ENCODE peak calls at places on chromosomes 5 and 9, in four cellular contexts. P is fibroblast of pulmonary artery, W is AG09319, C is fibroblast of lung. O is an unnamed sample.

GRCh38 chr5:172133359-172134029 is 54.5 kb downstream of the STK10 start:
- DNase-seq in P (peak), W (peak), C (peak), O (no peak)

GRCh38 chr9:107708786-107709185 is 219.2 kb upstream of the KLF4 start:
- DNase-seq in P (no peak), W (no peak), C (no peak), O (no peak)

GRCh38 chr9:727767-728166 is 113.7 kb upstream of the DMRT1 start:
- DNase-seq in P (no peak), W (no peak), C (no peak), O (no peak)

GRCh38 chr5:55920784-55921183 is 69.6 kb downstream of the IL31RA start:
- DNase-seq in P (peak), W (no peak), C (no peak), O (peak)

GRCh38 chr9:22052376-22052945 is 43.4 kb upstream of the CDKN2B start:
- DNase-seq in P (peak), W (peak), C (peak), O (peak)

GRCh38 chr5:61569353-61569752 is 237.3 kb downstream of the ZSWIM6 start:
- DNase-seq in P (no peak), W (no peak), C (no peak), O (no peak)

GRCh38 chr9:91101598-91102168 is 260.0 kb downstream of the AUH start:
- DNase-seq in P (no peak), W (no peak), C (no peak), O (no peak)

GRCh38 chr9:35736201-35736633 is 3.8 kb downstream of the CREB3 start:
- DNase-seq in P (peak), W (peak), C (peak), O (peak)

GRCh38 chr5:109035470-109035869 is 287.8 kb downstream of the FER start:
- DNase-seq in P (no peak), W (no peak), C (no peak), O (no peak)

GRCh38 chr5:43174586-43174985 is 17.4 kb upstream of the NIM1K start:
- DNase-seq in P (no peak), W (no peak), C (no peak), O (no peak)

GRCh38 chr5:150186137-150186536 is 3.7 kb upstream of the SLC6A7 start:
- DNase-seq in P (no peak), W (no peak), C (no peak), O (no peak)

GRCh38 chr9:136098844-136099243 is 3.8 kb upstream of the NACC2 start:
- DNase-seq in P (peak), W (no peak), C (no peak), O (no peak)

GRCh38 chr9:34929506-34930102 is 28.5 kb upstream of the PHF24 start:
- DNase-seq in P (peak), W (no peak), C (peak), O (peak)

GRCh38 chr5:78162253-78162862 is 132.1 kb downstream of the AP3B1 start:
- DNase-seq in P (peak), W (no peak), C (peak), O (peak)

GRCh38 chr5:1847611-1848010 is 35.1 kb downstream of the IRX4 start:
- DNase-seq in P (no peak), W (no peak), C (no peak), O (no peak)

GRCh38 chr5:103264529-103264928 is 6.0 kb downstream of the MACIR start:
- DNase-seq in P (no peak), W (no peak), C (no peak), O (no peak)

GRCh38 chr5:16483361-16483760 is 17.8 kb upstream of the ZNF622 start:
- DNase-seq in P (no peak), W (no peak), C (no peak), O (no peak)

GRCh38 chr5:149757186-149757950 is 27.3 kb downstream of the PPARGC1B start:
- DNase-seq in P (no peak), W (no peak), C (no peak), O (no peak)

GRCh38 chr5:38515648-38516047 is 40.8 kb downstream of the LIFR start:
- DNase-seq in P (peak), W (no peak), C (peak), O (no peak)

GRCh38 chr9:33498387-33498786 is 24.7 kb upstream of the NOL6 start:
- DNase-seq in P (peak), W (no peak), C (no peak), O (no peak)

GRCh38 chr9:133359420-133360175 is 3.2 kb downstream of the SURF2 start:
- DNase-seq in P (no peak), W (no peak), C (no peak), O (no peak)

GRCh38 chr9:97057651-97058050 is 18.7 kb upstream of the CTSV start:
- DNase-seq in P (no peak), W (no peak), C (no peak), O (no peak)

GRCh38 chr9:37574996-37575395 is 1.2 kb downstream of the FBXO10 start:
- DNase-seq in P (no peak), W (no peak), C (peak), O (no peak)

DNA sequence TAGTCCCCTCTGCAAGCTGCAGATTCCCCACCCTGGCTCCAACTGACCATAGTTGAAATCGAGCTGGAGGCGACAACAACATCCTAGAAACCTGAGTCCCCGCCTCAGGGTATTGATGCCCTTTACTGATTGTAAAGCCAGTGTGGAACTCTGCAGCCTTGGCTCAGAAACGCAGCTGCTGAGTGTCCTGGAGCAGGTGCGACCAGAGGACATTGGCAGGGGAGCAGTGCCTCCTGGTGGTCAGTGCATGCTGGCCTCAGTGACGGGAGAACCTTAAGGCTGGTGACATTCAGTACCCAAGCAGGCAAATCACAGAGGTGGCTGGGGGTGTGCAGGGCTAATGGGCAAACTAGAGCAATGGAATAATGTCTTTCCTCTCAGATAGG is 20.4 kb upstream of the ZNF354B start:
- DNase-seq in P (peak), W (no peak), C (no peak), O (no peak)
- TF ChIP-seq CTCF in P (peak), W (no peak), C (peak), O (no peak)

GRCh38 chr9:14071484-14071883 is 242.5 kb downstream of the NFIB start:
- DNase-seq in P (no peak), W (no peak), C (no peak), O (no peak)

GRCh38 chr9:14066032-14066431 is 247.9 kb downstream of the NFIB start:
- DNase-seq in P (no peak), W (no peak), C (no peak), O (no peak)

GRCh38 chr9:14072850-14073249 is 241.1 kb downstream of the NFIB start:
- DNase-seq in P (no peak), W (no peak), C (no peak), O (no peak)

GRCh38 chr9:14066815-14067214 is 247.1 kb downstream of the NFIB start:
- DNase-seq in P (no peak), W (no peak), C (no peak), O (no peak)

DNA sequence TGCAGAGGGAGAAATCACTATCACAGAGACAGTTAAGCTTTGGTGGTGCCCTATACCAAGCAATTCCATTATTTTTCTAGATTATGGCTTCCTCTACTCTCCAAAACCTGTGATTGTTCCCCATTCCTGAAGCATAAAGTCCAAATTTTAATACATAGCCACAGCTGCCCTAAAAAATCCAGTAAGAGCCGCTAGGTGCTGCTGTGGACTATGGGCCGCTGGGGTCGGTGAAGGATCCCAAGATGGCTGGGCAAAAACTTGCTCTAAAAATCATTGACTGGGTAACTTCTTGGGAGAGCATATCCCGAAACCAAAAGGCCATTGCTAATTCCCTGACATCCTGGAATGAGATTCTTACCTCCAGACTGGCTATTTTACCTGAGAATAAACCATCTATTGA is 245.3 kb downstream of the NFIB start:
- DNase-seq in P (no peak), W (no peak), C (no peak), O (no peak)
- TF ChIP-seq CTCF in P (no peak), W (no peak), C (no peak), O (peak)

DNA sequence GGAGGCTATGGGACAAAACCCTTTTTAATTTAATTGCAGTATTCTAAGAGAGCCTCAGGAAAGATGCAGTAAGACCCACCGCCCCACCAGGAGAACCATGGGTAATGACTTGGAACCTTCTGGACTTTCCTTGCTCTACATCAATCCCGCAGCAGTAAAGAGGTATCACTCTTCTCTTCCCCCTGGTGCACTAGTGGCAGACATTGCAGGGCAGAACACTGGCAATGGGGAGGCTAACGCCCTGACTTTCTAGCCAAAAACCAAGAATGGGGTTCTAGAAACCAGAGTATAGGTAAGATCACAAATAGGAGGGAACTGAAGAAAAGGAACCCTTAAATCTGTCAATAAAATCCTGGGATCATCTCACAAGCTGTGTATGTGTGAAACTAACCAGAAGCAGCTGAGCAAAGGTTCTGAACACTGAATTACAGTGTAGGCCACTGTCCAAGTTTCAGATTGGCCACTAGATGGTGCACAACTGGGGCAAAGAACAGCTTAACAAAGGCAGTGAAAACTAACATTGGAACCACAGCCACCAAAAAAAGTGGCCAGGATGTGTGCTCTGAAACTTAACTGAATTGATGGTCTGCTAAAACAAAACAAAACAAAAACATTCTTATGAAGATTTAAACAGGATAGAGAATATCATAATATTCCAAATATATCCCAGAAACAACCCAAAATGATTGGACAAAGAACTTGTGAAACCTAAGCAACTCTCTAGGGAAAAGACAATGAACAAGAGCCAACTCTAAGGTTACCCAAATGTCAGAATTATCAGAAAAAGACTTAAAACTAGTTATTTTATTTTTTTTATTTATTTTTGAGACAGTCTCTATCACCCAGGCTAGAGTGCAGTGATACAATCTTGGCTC is 6.6 kb upstream of the FAM151B start:
- DNase-seq in P (peak), W (peak), C (peak), O (peak)
- TF ChIP-seq CTCF in P (peak), W (peak), C (peak), O (peak)

DNA sequence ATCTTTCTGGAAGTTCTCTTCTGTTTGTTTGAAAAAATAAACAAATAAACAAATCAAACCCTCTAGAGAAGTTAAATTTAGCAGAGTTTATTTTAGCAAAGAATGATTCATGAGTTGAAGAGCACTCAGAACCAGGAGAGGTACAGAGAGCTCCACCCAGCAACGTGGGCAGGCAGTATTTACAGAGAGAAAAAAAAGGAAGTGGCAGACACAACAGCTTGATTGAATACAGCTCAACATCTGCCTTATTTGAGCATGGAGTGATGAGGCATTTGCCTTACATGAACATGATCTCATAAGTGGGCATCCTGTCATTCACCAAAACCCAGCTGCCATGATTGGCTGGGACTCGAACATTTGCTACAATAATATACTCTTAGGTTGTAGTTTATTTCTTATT is 381.6 kb upstream of the ADAMTS16 start:
- DNase-seq in P (no peak), W (no peak), C (no peak), O (no peak)
- TF ChIP-seq CTCF in P (no peak), W (no peak), C (no peak), O (no peak)

DNA sequence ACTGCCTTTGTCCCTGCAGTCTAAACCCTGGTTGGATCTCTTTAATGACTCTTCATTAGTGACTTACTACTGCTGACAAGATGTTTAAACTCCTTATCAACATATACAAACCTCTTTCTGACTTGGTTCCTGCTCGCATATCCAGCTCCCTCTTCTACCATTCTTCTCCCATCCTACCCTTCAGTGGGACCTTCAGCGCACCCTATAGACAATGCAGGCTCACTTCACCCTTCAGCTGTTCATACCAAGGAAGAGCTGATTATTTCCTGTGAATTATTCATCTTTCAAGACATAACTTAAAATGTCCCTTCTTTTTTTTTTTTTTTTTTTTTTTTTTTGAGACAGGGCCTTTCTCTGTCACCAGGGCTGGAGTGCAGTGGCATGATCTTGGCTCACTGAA is 436.5 kb downstream of the KIAA0825 start:
- DNase-seq in P (no peak), W (no peak), C (no peak), O (no peak)
- TF ChIP-seq CTCF in P (peak), W (no peak), C (no peak), O (peak)

GRCh38 chr5:134224905-134225779 is 731 bp downstream of the PPP2CA start:
- DNase-seq in P (peak), W (no peak), C (peak), O (peak)
- TF ChIP-seq CTCF in P (no peak), W (peak), C (no peak), O (peak)

GRCh38 chr5:169649486-169649885 is 12.4 kb downstream of the DOCK2 start:
- DNase-seq in P (no peak), W (no peak), C (peak), O (no peak)

GRCh38 chr5:169646856-169647255 is 9.8 kb downstream of the DOCK2 start:
- DNase-seq in P (no peak), W (no peak), C (no peak), O (peak)

GRCh38 chr5:169650701-169651331 is 13.7 kb downstream of the DOCK2 start:
- DNase-seq in P (peak), W (no peak), C (peak), O (peak)

GRCh38 chr5:169647566-169647965 is 10.5 kb downstream of the DOCK2 start:
- DNase-seq in P (no peak), W (no peak), C (no peak), O (no peak)

GRCh38 chr5:169648725-169649124 is 11.7 kb downstream of the DOCK2 start:
- DNase-seq in P (peak), W (no peak), C (peak), O (no peak)
- TF ChIP-seq CTCF in P (no peak), W (no peak), C (no peak), O (no peak)

DNA sequence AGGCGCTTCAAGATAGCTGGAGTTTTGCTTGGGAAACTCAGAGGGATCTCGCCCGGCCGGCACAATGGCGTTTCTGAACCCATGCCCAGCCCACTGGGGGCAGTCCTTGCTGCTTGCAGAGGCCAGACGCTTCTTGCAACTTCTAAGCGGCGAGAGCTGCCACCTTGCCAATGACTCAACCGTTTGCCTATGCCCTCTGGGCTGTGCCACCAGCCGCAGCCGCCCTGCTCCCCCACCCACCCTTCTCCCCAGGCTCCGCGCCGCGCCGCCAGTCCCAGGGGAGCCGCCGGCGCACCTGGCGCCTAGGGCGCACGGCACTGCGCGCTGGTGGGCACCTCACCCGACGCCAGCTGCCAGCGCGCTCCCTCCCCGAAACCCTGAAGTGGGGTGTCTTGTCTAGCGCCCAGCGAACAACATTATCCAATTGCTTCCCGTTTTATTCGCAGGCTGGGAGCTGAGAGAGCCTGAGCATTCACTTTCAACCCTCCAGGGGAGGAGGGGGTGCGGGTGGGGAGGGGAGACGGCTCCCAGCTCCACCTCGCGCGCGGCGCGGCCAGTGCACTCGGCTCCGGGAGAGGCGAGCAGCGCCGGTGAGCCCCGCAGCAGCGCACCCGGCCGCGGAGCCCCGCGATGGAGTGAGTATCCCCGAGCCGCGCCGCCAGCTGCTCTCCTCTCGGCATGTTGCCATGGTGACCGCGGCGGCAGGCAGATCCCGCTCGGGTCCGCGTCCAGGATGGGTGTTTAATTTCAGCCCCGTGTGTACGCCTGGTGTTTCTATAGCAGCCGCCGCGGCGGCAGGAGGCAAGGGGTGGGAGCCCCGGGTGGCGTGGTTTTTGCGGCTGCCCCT is 139.5 kb upstream of the PALM2AKAP2 start:
- DNase-seq in P (peak), W (no peak), C (peak), O (peak)
- TF ChIP-seq CTCF in P (no peak), W (no peak), C (no peak), O (no peak)